ENCODE peak calls at places on chromosomes 3 and 15, in four cellular contexts. One of them, this sample, is unnamed.

GRCh38 chr15:40436892-40437753 is 3.6 kb upstream of the BAHD1 start:
- DNase-seq in A549: no peak
- DNase-seq in HepG2: no peak
- DNase-seq in GM12878: no peak
- DNase-seq in this sample: peak; percentile 44

GRCh38 chr3:190644035-190644434 is 130.2 kb downstream of the IL1RAP start:
- DNase-seq in A549: no peak
- DNase-seq in HepG2: no peak
- DNase-seq in GM12878: no peak
- DNase-seq in this sample: no peak

GRCh38 chr15:90414408-90415028 is 26.5 kb downstream of the IQGAP1 start:
- DNase-seq in A549: no peak
- DNase-seq in HepG2: no peak
- DNase-seq in GM12878: no peak
- DNase-seq in this sample: no peak

GRCh38 chr3:172307143-172307560 is 141.1 kb downstream of the GHSR start:
- DNase-seq in A549: peak; percentile 11
- DNase-seq in HepG2: no peak
- DNase-seq in GM12878: no peak
- DNase-seq in this sample: peak; percentile 41

GRCh38 chr3:94961423-94962100 is 898.7 kb downstream of the NSUN3 start:
- DNase-seq in A549: no peak
- DNase-seq in HepG2: no peak
- DNase-seq in GM12878: no peak
- DNase-seq in this sample: no peak

GRCh38 chr3:148604270-148605085 is 93.2 kb upstream of the AGTR1 start:
- DNase-seq in A549: peak; percentile 13
- DNase-seq in HepG2: no peak
- DNase-seq in GM12878: no peak
- DNase-seq in this sample: no peak

GRCh38 chr15:61069369-61070075 is 159.6 kb downstream of the RORA start:
- DNase-seq in A549: no peak
- DNase-seq in HepG2: no peak
- DNase-seq in GM12878: no peak
- DNase-seq in this sample: peak; percentile 74

GRCh38 chr3:50521572-50521971 is 18.1 kb upstream of the CACNA2D2 start:
- DNase-seq in A549: no peak
- DNase-seq in HepG2: no peak
- DNase-seq in GM12878: no peak
- DNase-seq in this sample: no peak

GRCh38 chr15:35481992-35482391 is 64.0 kb downstream of the DPH6 start:
- DNase-seq in A549: peak; percentile 14
- DNase-seq in HepG2: no peak
- DNase-seq in GM12878: no peak
- DNase-seq in this sample: no peak

GRCh38 chr3:110955301-110955880 is 116.2 kb upstream of the NECTIN3 start:
- DNase-seq in A549: no peak
- DNase-seq in HepG2: no peak
- DNase-seq in GM12878: no peak
- DNase-seq in this sample: no peak

GRCh38 chr15:89785064-89785770 is 9.1 kb downstream of the MESP2 start:
- DNase-seq in A549: peak; percentile 49
- DNase-seq in HepG2: peak; percentile 85
- DNase-seq in GM12878: no peak
- DNase-seq in this sample: no peak

GRCh38 chr3:173529062-173529711 is 131.6 kb downstream of the NLGN1 start:
- DNase-seq in A549: no peak
- DNase-seq in HepG2: peak; percentile 46
- DNase-seq in GM12878: no peak
- DNase-seq in this sample: peak; percentile 11

DNA sequence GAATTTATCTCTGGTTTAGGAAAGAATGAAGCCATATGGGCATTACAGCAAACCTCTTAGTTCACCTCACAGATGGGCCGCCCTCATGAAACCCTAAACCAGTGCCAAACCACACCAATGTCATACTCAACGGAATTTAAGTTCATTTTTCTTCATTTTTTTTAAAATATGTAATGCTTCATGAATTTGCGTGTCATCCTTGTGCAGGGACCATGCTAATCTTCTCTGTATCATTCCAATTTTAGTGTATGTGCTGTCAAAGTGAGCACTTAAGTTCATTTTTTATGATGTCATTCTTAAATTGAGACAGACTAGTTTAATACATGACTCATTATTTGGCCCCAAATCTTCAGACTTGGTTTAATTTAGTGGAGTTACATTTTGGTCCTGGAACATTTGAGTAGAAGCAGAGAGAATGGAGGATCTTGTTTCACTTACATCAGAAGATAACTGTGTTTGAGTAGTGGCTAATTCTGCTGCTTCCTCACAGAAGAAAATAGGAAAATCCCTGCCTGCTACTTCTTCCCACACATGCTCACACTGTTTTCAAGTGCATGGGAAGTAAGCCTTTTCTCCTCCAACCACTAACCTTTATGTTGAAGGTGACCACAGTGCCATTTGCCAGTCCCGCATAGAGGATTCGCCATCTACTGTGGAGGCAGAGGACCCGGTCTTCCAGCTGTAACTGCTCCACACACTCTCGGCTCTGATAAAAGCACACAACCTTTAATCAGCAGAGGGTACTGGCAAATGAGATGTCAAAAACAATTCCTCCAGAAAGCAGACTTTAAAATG is 63.3 kb downstream of the ZNF106 start:
- DNase-seq in A549: no peak
- DNase-seq in HepG2: no peak
- DNase-seq in GM12878: no peak
- DNase-seq in this sample: no peak
- TF ChIP-seq PBX3 in A549: no peak
- TF ChIP-seq PBX3 in HepG2: no peak
- TF ChIP-seq PBX3 in GM12878: no peak
- TF ChIP-seq PBX3 in this sample: peak; percentile 99

GRCh38 chr15:74540761-74541493 is at the start of gene ARID3B:
- DNase-seq in A549: peak; percentile 91
- DNase-seq in HepG2: peak; percentile 94
- DNase-seq in GM12878: peak; percentile 93
- DNase-seq in this sample: peak; percentile 97
- TF ChIP-seq EP300 in A549: no peak
- TF ChIP-seq EP300 in HepG2: no peak
- TF ChIP-seq EP300 in GM12878: no peak
- TF ChIP-seq EP300 in this sample: no peak

DNA sequence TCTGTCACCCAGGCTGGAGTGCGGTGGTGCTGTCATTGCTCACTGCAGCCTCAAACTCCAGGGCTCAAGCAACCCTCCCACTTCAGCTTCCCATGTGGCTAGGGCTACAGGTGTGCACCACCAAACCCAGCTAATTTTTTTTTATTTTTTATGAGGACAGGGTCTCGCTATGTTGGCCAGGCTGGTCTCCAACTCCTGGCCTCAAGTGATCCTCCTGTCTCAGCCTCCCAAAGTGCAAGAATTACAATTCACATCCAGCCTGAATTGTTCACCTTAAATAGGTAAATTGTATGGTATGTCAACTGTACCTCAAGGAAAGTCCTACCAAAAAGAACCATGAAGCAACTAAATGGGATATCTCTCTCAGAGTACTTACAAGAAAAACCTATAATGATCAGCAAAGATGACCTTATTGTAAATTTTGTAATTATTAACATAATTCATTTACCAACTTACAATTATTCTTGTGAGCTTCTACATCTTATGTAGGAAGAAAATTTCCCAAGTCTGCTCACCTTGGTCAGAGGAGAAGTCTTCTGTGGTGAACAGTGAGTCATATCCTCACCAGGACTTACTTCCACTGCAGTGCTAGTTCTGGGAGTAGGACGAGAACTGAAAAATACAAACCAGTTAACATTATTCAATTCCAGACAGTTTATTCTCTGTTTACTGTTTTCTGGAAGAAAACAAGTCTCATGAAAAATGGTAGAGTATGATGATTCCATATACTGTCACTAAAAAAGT is 54.4 kb downstream of the ULK4 start:
- DNase-seq in A549: no peak
- DNase-seq in HepG2: no peak
- DNase-seq in GM12878: no peak
- DNase-seq in this sample: no peak
- TF ChIP-seq PBX3 in A549: no peak
- TF ChIP-seq PBX3 in HepG2: no peak
- TF ChIP-seq PBX3 in GM12878: no peak
- TF ChIP-seq PBX3 in this sample: no peak

GRCh38 chr3:158568784-158569183 is 2.2 kb upstream of the MLF1 start:
- DNase-seq in A549: no peak
- DNase-seq in HepG2: no peak
- DNase-seq in GM12878: no peak
- DNase-seq in this sample: no peak

GRCh38 chr3:158569717-158570244 is 1.2 kb upstream of the MLF1 start:
- DNase-seq in A549: no peak
- DNase-seq in HepG2: no peak
- DNase-seq in GM12878: no peak
- DNase-seq in this sample: no peak

GRCh38 chr3:158571969-158572765 is 1.2 kb downstream of the MLF1 start:
- DNase-seq in A549: no peak
- DNase-seq in HepG2: no peak
- DNase-seq in GM12878: no peak
- DNase-seq in this sample: peak; percentile 48

GRCh38 chr3:158572766-158573060 is 1.7 kb downstream of the MLF1 start:
- DNase-seq in A549: no peak
- DNase-seq in HepG2: no peak
- DNase-seq in GM12878: no peak
- DNase-seq in this sample: no peak

DNA sequence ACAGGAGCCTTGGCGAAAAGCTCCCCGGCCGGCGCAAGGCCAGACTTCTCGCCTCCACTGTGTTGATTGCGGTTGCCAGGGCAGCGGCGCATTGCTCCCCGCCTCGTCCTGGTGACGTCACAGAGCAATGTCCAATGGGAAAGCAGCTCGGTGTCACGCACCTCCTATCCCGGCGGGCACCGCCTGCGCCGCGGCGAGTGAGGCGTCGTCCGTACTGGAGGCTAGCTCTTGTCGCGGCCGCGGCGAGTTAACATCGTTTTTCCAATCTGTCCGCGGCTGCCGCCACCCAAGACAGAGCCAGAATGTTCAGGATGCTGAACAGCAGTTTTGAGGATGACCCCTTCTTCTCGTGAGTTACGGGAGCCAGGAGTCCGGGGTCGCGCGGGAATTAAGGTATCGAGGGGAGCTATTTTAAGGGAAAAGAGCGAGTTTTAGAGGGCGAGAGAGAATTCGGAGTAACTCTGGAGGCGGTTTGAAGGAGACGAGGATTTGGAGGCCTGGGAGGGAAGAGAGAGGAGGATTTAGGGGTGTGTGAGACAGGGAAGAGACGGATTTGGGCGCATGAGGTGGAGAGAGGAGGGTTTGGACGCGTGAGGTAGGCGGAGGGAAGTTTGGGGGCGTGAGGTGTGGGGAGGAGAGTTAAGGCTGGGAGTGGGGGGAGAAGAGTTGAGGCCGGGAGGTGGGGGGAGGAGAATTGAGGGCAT is at the start of gene MLF1:
- DNase-seq in A549: peak; percentile 95
- DNase-seq in HepG2: peak; percentile 38
- DNase-seq in GM12878: peak; percentile 42
- DNase-seq in this sample: peak; percentile 98
- TF ChIP-seq EP300 in A549: no peak
- TF ChIP-seq EP300 in HepG2: no peak
- TF ChIP-seq EP300 in GM12878: no peak
- TF ChIP-seq EP300 in this sample: no peak

GRCh38 chr3:61996351-61996750 is 377.0 kb downstream of the FEZF2 start:
- DNase-seq in A549: no peak
- DNase-seq in HepG2: no peak
- DNase-seq in GM12878: no peak
- DNase-seq in this sample: no peak

GRCh38 chr3:61989681-61990080 is 383.7 kb downstream of the FEZF2 start:
- DNase-seq in A549: no peak
- DNase-seq in HepG2: no peak
- DNase-seq in GM12878: no peak
- DNase-seq in this sample: no peak

GRCh38 chr3:61986473-61986872 is 386.9 kb downstream of the FEZF2 start:
- DNase-seq in A549: no peak
- DNase-seq in HepG2: no peak
- DNase-seq in GM12878: no peak
- DNase-seq in this sample: no peak

GRCh38 chr3:61990618-61991017 is 382.7 kb downstream of the FEZF2 start:
- DNase-seq in A549: no peak
- DNase-seq in HepG2: no peak
- DNase-seq in GM12878: no peak
- DNase-seq in this sample: no peak

GRCh38 chr3:61991706-61992105 is 381.6 kb downstream of the FEZF2 start:
- DNase-seq in A549: no peak
- DNase-seq in HepG2: no peak
- DNase-seq in GM12878: no peak
- DNase-seq in this sample: no peak
- TF ChIP-seq PBX3 in A549: no peak
- TF ChIP-seq PBX3 in HepG2: no peak
- TF ChIP-seq PBX3 in GM12878: no peak
- TF ChIP-seq PBX3 in this sample: no peak

GRCh38 chr3:146380052-146380451 is 89.3 kb downstream of the PLSCR2 start:
- DNase-seq in A549: no peak
- DNase-seq in HepG2: no peak
- DNase-seq in GM12878: no peak
- DNase-seq in this sample: no peak

GRCh38 chr3:146387566-146387965 is 81.8 kb downstream of the PLSCR2 start:
- DNase-seq in A549: no peak
- DNase-seq in HepG2: no peak
- DNase-seq in GM12878: no peak
- DNase-seq in this sample: no peak

GRCh38 chr3:146384786-146385185 is 84.6 kb downstream of the PLSCR2 start:
- DNase-seq in A549: no peak
- DNase-seq in HepG2: no peak
- DNase-seq in GM12878: no peak
- DNase-seq in this sample: no peak

DNA sequence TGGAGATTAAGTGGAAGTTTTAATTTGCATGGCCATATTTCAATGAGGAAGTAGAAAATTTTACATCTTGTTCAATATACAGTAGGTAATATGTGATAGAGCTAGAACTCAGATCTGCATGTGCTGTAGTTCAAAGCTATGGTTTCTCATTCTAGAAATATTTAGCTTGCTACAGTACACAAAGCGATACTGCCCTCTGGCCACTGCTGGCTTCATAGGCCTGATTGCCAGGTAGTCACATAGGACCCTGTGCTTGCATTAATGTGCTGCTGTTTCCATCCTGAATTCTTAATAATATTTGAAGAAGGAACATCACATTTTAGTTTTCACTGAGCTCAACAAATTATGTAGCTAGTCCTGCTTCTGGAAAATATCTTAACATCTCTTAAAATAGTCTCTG is 87.0 kb downstream of the PLSCR2 start:
- DNase-seq in A549: peak; percentile 13
- DNase-seq in HepG2: peak; percentile 5
- DNase-seq in GM12878: no peak
- DNase-seq in this sample: no peak
- TF ChIP-seq EP300 in A549: no peak
- TF ChIP-seq EP300 in HepG2: no peak
- TF ChIP-seq EP300 in GM12878: no peak
- TF ChIP-seq EP300 in this sample: no peak

GRCh38 chr15:66102563-66103292 is 150.8 kb downstream of the MEGF11 start:
- DNase-seq in A549: no peak
- DNase-seq in HepG2: no peak
- DNase-seq in GM12878: no peak
- DNase-seq in this sample: no peak
- TF ChIP-seq PBX3 in A549: no peak
- TF ChIP-seq PBX3 in HepG2: no peak
- TF ChIP-seq PBX3 in GM12878: no peak
- TF ChIP-seq PBX3 in this sample: no peak

GRCh38 chr15:82294061-82294690 is 31.6 kb downstream of the SAXO2 start:
- DNase-seq in A549: no peak
- DNase-seq in HepG2: no peak
- DNase-seq in GM12878: no peak
- DNase-seq in this sample: no peak
- TF ChIP-seq EP300 in A549: no peak
- TF ChIP-seq EP300 in HepG2: no peak
- TF ChIP-seq EP300 in GM12878: no peak
- TF ChIP-seq EP300 in this sample: no peak

This sample was measured in SK-N-SH.